ENCODE peak calls at places on chromosomes 12 and 14, in five cellular contexts. One of them, this sample, is unnamed. For H3K9me3, the result is how much of the 10 kb centered on the place peaks cover.

GRCh38 chr12:131829351-131829794 is 1.2 kb downstream of the MMP17 start:
- DNase-seq in heart left ventricle: peak
- DNase-seq in psoas muscle: no peak
- DNase-seq in pancreas: no peak
- DNase-seq in HCT116: no peak
- DNase-seq in this sample: no peak

GRCh38 chr12:83818888-83819287 is 1093.7 kb downstream of the SLC6A15 start:
- DNase-seq in heart left ventricle: no peak
- DNase-seq in psoas muscle: no peak
- DNase-seq in pancreas: no peak
- DNase-seq in HCT116: no peak
- DNase-seq in this sample: no peak

GRCh38 chr14:65332141-65332871 is 80.2 kb upstream of the FUT8 start:
- DNase-seq in heart left ventricle: no peak
- DNase-seq in psoas muscle: no peak
- DNase-seq in pancreas: no peak
- DNase-seq in HCT116: no peak
- DNase-seq in this sample: no peak

GRCh38 chr14:42884100-42884499 is 1277.4 kb downstream of the LRFN5 start:
- DNase-seq in heart left ventricle: no peak
- DNase-seq in psoas muscle: no peak
- DNase-seq in pancreas: no peak
- DNase-seq in HCT116: no peak
- DNase-seq in this sample: no peak

GRCh38 chr12:114895822-114896221 is 211.8 kb upstream of the TBX3 start:
- DNase-seq in heart left ventricle: no peak
- DNase-seq in psoas muscle: no peak
- DNase-seq in pancreas: no peak
- DNase-seq in HCT116: no peak
- DNase-seq in this sample: no peak

GRCh38 chr14:77023001-77023996 is 5.2 kb downstream of the IRF2BPL start:
- DNase-seq in heart left ventricle: no peak
- DNase-seq in psoas muscle: no peak
- DNase-seq in pancreas: peak
- DNase-seq in HCT116: no peak
- DNase-seq in this sample: no peak

GRCh38 chr14:24392327-24393098 is 6.3 kb upstream of the NYNRIN start:
- DNase-seq in heart left ventricle: no peak
- DNase-seq in psoas muscle: no peak
- DNase-seq in pancreas: no peak
- DNase-seq in HCT116: peak
- DNase-seq in this sample: no peak

GRCh38 chr12:26195250-26195640 is at the start of gene SSPN:
- DNase-seq in heart left ventricle: peak
- DNase-seq in psoas muscle: peak
- DNase-seq in pancreas: peak
- DNase-seq in HCT116: no peak
- DNase-seq in this sample: no peak

GRCh38 chr12:34597548-34598351 is 575.5 kb downstream of the ALG10 start:
- DNase-seq in heart left ventricle: peak
- DNase-seq in psoas muscle: peak
- DNase-seq in pancreas: no peak
- DNase-seq in HCT116: no peak
- DNase-seq in this sample: peak

GRCh38 chr12:34598352-34598827 is 576.1 kb downstream of the ALG10 start:
- DNase-seq in heart left ventricle: no peak
- DNase-seq in psoas muscle: no peak
- DNase-seq in pancreas: no peak
- DNase-seq in HCT116: no peak
- DNase-seq in this sample: no peak

GRCh38 chr12:34599530-34600513 is 577.5 kb downstream of the ALG10 start:
- DNase-seq in heart left ventricle: peak
- DNase-seq in psoas muscle: peak
- DNase-seq in pancreas: no peak
- DNase-seq in HCT116: no peak
- DNase-seq in this sample: peak

GRCh38 chr12:34598851-34599529 is 576.7 kb downstream of the ALG10 start:
- DNase-seq in heart left ventricle: no peak
- DNase-seq in psoas muscle: peak
- DNase-seq in pancreas: no peak
- DNase-seq in HCT116: no peak
- DNase-seq in this sample: peak

DNA sequence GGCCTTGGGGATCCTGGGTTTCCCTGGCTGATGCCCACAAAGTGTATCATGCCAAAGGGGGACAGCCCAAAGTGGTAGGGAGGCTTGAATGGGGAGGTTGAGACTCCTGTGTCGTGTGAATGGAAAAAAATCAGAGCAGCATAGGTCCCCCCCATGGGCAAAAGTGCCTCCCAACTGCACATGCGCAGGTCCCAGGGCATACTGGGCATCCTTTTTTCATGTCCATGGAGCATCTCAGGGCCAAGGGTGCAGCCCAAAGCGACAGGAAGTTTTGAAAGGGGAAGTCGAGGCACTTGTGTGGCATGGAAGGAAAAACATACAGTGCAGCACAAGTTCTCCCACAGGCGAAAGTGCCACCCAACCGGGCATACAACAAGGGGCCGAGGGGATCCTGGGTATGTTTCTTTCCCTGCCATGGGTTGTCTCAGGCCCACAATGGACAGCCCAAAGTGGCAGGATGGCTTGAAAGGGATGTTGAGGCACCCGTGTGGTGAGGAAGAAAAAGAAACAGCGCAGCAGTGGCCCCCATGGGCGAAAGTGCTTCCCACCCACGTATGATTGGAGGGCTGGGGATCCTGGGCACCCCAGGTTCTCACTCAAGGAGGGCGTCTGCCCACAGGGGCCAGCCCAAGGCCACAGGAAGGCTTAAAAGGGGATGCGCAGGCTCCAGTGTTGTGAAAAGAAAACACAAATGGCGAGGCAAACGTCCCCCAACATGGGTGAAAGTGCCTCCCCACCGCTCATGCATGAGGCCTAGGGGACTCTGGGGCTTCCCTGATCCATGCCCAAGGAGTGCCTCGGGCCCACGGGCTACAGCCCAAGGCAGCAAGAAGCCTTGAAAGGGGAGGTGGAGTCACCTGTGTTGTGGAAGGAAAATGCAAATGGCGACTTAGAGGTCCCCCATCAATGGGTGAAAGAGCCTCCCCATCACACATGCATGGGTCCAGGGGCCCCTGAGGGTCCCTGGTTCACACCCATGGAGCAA is 573.7 kb downstream of the ALG10 start:
- DNase-seq in heart left ventricle: peak
- DNase-seq in psoas muscle: peak
- DNase-seq in pancreas: no peak
- DNase-seq in HCT116: no peak
- DNase-seq in this sample: no peak
- H3K9me3 ChIP-seq in heart left ventricle: half or more
- H3K9me3 ChIP-seq in psoas muscle: under half
- H3K9me3 ChIP-seq in pancreas: under half
- H3K9me3 ChIP-seq in HCT116: under half
- H3K9me3 ChIP-seq in this sample: under half

GRCh38 chr12:28374556-28374955 is 184.3 kb downstream of the CCDC91 start:
- DNase-seq in heart left ventricle: no peak
- DNase-seq in psoas muscle: no peak
- DNase-seq in pancreas: no peak
- DNase-seq in HCT116: no peak
- DNase-seq in this sample: no peak

GRCh38 chr12:28367993-28368392 is 177.7 kb downstream of the CCDC91 start:
- DNase-seq in heart left ventricle: no peak
- DNase-seq in psoas muscle: no peak
- DNase-seq in pancreas: no peak
- DNase-seq in HCT116: no peak
- DNase-seq in this sample: no peak

GRCh38 chr12:28367326-28367725 is 177.1 kb downstream of the CCDC91 start:
- DNase-seq in heart left ventricle: no peak
- DNase-seq in psoas muscle: no peak
- DNase-seq in pancreas: no peak
- DNase-seq in HCT116: no peak
- DNase-seq in this sample: no peak

GRCh38 chr12:28369483-28369882 is 179.2 kb downstream of the CCDC91 start:
- DNase-seq in heart left ventricle: no peak
- DNase-seq in psoas muscle: no peak
- DNase-seq in pancreas: no peak
- DNase-seq in HCT116: no peak
- DNase-seq in this sample: no peak
- H3K9me3 ChIP-seq in heart left ventricle: under half
- H3K9me3 ChIP-seq in psoas muscle: under half
- H3K9me3 ChIP-seq in pancreas: under half
- H3K9me3 ChIP-seq in HCT116: under half
- H3K9me3 ChIP-seq in this sample: under half

GRCh38 chr12:121582583-121583333 is 1.9 kb upstream of the KDM2B start:
- DNase-seq in heart left ventricle: no peak
- DNase-seq in psoas muscle: no peak
- DNase-seq in pancreas: no peak
- DNase-seq in HCT116: no peak
- DNase-seq in this sample: no peak
- H3K9me3 ChIP-seq in heart left ventricle: under half
- H3K9me3 ChIP-seq in psoas muscle: under half
- H3K9me3 ChIP-seq in pancreas: under half
- H3K9me3 ChIP-seq in HCT116: under half
- H3K9me3 ChIP-seq in this sample: under half

GRCh38 chr14:90239139-90239538 is 17.2 kb upstream of the PSMC1 start:
- DNase-seq in heart left ventricle: no peak
- DNase-seq in psoas muscle: no peak
- DNase-seq in pancreas: no peak
- DNase-seq in HCT116: peak
- DNase-seq in this sample: no peak
- H3K9me3 ChIP-seq in heart left ventricle: under half
- H3K9me3 ChIP-seq in psoas muscle: under half
- H3K9me3 ChIP-seq in pancreas: under half
- H3K9me3 ChIP-seq in HCT116: under half
- H3K9me3 ChIP-seq in this sample: under half

GRCh38 chr12:98903875-98904274 is 258.8 kb downstream of the APAF1 start:
- DNase-seq in heart left ventricle: no peak
- DNase-seq in psoas muscle: no peak
- DNase-seq in pancreas: no peak
- DNase-seq in HCT116: no peak
- DNase-seq in this sample: no peak

GRCh38 chr12:98896938-98897337 is 251.8 kb downstream of the APAF1 start:
- DNase-seq in heart left ventricle: no peak
- DNase-seq in psoas muscle: no peak
- DNase-seq in pancreas: no peak
- DNase-seq in HCT116: no peak
- DNase-seq in this sample: no peak

GRCh38 chr12:98901189-98901588 is 256.1 kb downstream of the APAF1 start:
- DNase-seq in heart left ventricle: no peak
- DNase-seq in psoas muscle: no peak
- DNase-seq in pancreas: no peak
- DNase-seq in HCT116: no peak
- DNase-seq in this sample: no peak
- H3K9me3 ChIP-seq in heart left ventricle: under half
- H3K9me3 ChIP-seq in psoas muscle: under half
- H3K9me3 ChIP-seq in pancreas: under half
- H3K9me3 ChIP-seq in HCT116: under half
- H3K9me3 ChIP-seq in this sample: under half

DNA sequence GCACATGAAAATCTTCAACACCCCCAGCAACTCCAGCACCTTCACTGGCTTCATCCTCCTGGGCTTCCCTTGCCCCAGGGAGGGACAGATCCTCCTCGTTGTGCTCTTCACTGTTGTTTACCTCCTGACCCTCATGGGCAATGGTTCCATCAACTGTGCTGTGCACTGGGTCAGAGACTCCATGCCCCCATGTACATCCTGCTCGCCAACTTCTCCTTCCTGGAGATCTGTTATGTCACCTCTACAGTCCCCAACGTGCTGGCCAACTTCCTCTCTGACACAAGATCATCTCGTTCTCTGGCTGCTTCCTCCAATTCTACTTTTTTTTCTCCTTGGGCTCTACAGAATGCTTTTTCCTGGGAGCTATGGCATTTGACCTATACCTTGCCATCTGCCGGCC is 11.5 kb upstream of the OR11G2 start:
- DNase-seq in heart left ventricle: peak
- DNase-seq in psoas muscle: no peak
- DNase-seq in pancreas: no peak
- DNase-seq in HCT116: no peak
- DNase-seq in this sample: no peak
- H3K9me3 ChIP-seq in heart left ventricle: under half
- H3K9me3 ChIP-seq in psoas muscle: under half
- H3K9me3 ChIP-seq in pancreas: under half
- H3K9me3 ChIP-seq in HCT116: under half
- H3K9me3 ChIP-seq in this sample: under half

This sample was measured in T-helper 17 cell.